ENCODE peak calls at places on chromosome 3, in ten cellular contexts. Q is CD8-positive, alpha-beta memory T cell; S is heart right ventricle; L is Karpas-422; D is keratinocyte; X is AG04450; O is H9; P is left ventricle myocardium inferior; J is cardiac muscle cell; Y is tibial nerve. T is an unnamed sample.

GRCh38 chr3:52086939-52087675 is 30.7 kb upstream of the DUSP7 start:
- DNase-seq in O (no peak), Y (no peak), J (no peak), D (no peak), X (no peak), S (peak; percentile 46), P (no peak), L (no peak), Q (no peak), T (no peak)

GRCh38 chr3:11613851-11614491 is 29.7 kb downstream of the VGLL4 start:
- DNase-seq in D (no peak), L (no peak), O (no peak), Y (no peak), P (no peak), S (no peak), Q (no peak), X (no peak), J (no peak), T (no peak)

GRCh38 chr3:177569193-177569592 is 371.9 kb upstream of the TBL1XR1 start:
- DNase-seq in Q (no peak), L (no peak), D (no peak), O (no peak), J (no peak), P (no peak), Y (no peak), X (no peak), S (no peak), T (no peak)

GRCh38 chr3:169112153-169112892 is 551.2 kb downstream of the MECOM start:
- DNase-seq in X (peak; percentile 69), Q (no peak), L (no peak), Y (no peak), S (no peak), J (peak; percentile 20), P (no peak), O (no peak), D (peak; percentile 35), T (no peak)

GRCh38 chr3:52237006-52237658 is 1.8 kb downstream of the TWF2 start:
- DNase-seq in S (no peak), D (no peak), O (no peak), L (no peak), Q (no peak), P (no peak), Y (no peak), J (no peak), X (no peak), T (no peak)

GRCh38 chr3:154100556-154100955 is 20.6 kb upstream of the ARHGEF26 start:
- DNase-seq in L (no peak), Y (no peak), Q (no peak), D (no peak), P (no peak), X (no peak), J (no peak), O (no peak), S (no peak), T (no peak)

GRCh38 chr3:132161608-132162007 is 126.8 kb upstream of the CPNE4 start:
- DNase-seq in X (no peak), S (no peak), P (no peak), J (no peak), O (peak; percentile 65), Y (no peak), D (no peak), L (peak; percentile 52), Q (no peak), T (no peak)

GRCh38 chr3:102094523-102094922 is 245.2 kb downstream of the NFKBIZ start:
- DNase-seq in X (no peak), S (no peak), P (no peak), D (no peak), J (no peak), Q (no peak), L (no peak), O (no peak), Y (no peak), T (no peak)

GRCh38 chr3:23785882-23786281 is 19.9 kb upstream of the UBE2E1 start:
- DNase-seq in O (no peak), Q (no peak), D (no peak), P (no peak), L (no peak), Y (no peak), X (no peak), J (no peak), S (no peak), T (no peak)

GRCh38 chr3:161630791-161631190 is 134.2 kb downstream of the OTOL1 start:
- DNase-seq in L (no peak), P (no peak), X (no peak), O (no peak), D (no peak), Q (no peak), Y (no peak), J (peak; percentile 57), S (no peak), T (no peak)

GRCh38 chr3:73498764-73499622 is 125.7 kb downstream of the PDZRN3 start:
- DNase-seq in O (no peak), J (no peak), Q (no peak), P (peak; percentile 26), D (no peak), L (no peak), S (no peak), Y (no peak), X (no peak), T (no peak)

GRCh38 chr3:74532446-74532845 is 82.0 kb downstream of the CNTN3 start:
- DNase-seq in O (no peak), Q (no peak), S (no peak), Y (no peak), L (no peak), J (no peak), X (peak; percentile 30), P (no peak), D (no peak), T (no peak)

GRCh38 chr3:100045696-100046095 is 68.6 kb downstream of the FILIP1L start:
- DNase-seq in P (peak; percentile 76), L (no peak), J (no peak), X (peak; percentile 98), O (no peak), S (peak; percentile 86), Q (no peak), D (no peak), Y (peak; percentile 47), T (no peak)

GRCh38 chr3:1068985-1069384 is 23.8 kb upstream of the CNTN6 start:
- DNase-seq in Q (no peak), P (no peak), Y (no peak), X (no peak), O (no peak), J (no peak), D (no peak), L (no peak), S (no peak), T (no peak)

GRCh38 chr3:120681018-120681417 is 1.0 kb downstream of the HGD start:
- DNase-seq in Y (no peak), P (no peak), Q (no peak), L (no peak), O (no peak), D (no peak), X (no peak), S (no peak), J (no peak), T (no peak)

GRCh38 chr3:138944136-138944658 is 2.7 kb downstream of the FOXL2 start:
- DNase-seq in J (no peak), S (no peak), O (peak; percentile 62), L (no peak), D (no peak), P (no peak), X (no peak), Y (no peak), Q (no peak), T (no peak)

GRCh38 chr3:193744822-193745684 is 152.0 kb downstream of the OPA1 start:
- DNase-seq in D (no peak), Y (no peak), L (no peak), P (no peak), O (no peak), J (peak; percentile 30), S (no peak), Q (no peak), X (no peak), T (no peak)

GRCh38 chr3:36941658-36942057 is 3.2 kb downstream of the TRANK1 start:
- DNase-seq in Y (no peak), Q (no peak), O (no peak), D (no peak), S (no peak), L (no peak), X (no peak), J (peak; percentile 48), P (no peak), T (no peak)

GRCh38 chr3:78050276-78051080 is 1010.6 kb downstream of the ROBO2 start:
- DNase-seq in L (no peak), O (no peak), Y (no peak), D (no peak), J (no peak), X (no peak), Q (no peak), P (no peak), S (no peak), T (no peak)

GRCh38 chr3:31652296-31652695 is 119.6 kb downstream of the STT3B start:
- DNase-seq in X (no peak), J (no peak), O (no peak), P (no peak), D (no peak), Y (no peak), Q (no peak), S (no peak), L (no peak), T (no peak)
- H3K9me3 ChIP-seq in X (peaks cover 30% of the 10 kb centered on the region), J (no peaks in the 10 kb centered on the region), O (peaks cover 6% of the 10 kb centered on the region), P (peaks cover 84% of the 10 kb centered on the region), D (no peaks in the 10 kb centered on the region), Y (no peaks in the 10 kb centered on the region), Q (peaks cover 54% of the 10 kb centered on the region), S (peaks cover 53% of the 10 kb centered on the region), L (peaks cover 18% of the 10 kb centered on the region), T (peaks cover 30% of the 10 kb centered on the region)

GRCh38 chr3:16427309-16427965 is 86.1 kb downstream of the RFTN1 start:
- DNase-seq in Y (no peak), O (no peak), P (no peak), S (peak; percentile 55), J (peak; percentile 14), D (no peak), Q (no peak), X (peak; percentile 89), L (no peak), T (no peak)
- H3K9me3 ChIP-seq in Y (no peaks in the 10 kb centered on the region), O (no peaks in the 10 kb centered on the region), P (no peaks in the 10 kb centered on the region), S (no peaks in the 10 kb centered on the region), J (no peaks in the 10 kb centered on the region), D (no peaks in the 10 kb centered on the region), Q (no peaks in the 10 kb centered on the region), X (no peaks in the 10 kb centered on the region), L (no peaks in the 10 kb centered on the region), T (no peaks in the 10 kb centered on the region)

GRCh38 chr3:16477054-16477453 is 36.4 kb downstream of the RFTN1 start:
- DNase-seq in J (no peak), L (no peak), O (no peak), D (no peak), P (no peak), Y (no peak), S (no peak), Q (no peak), X (no peak), T (no peak)
- H3K9me3 ChIP-seq in J (no peaks in the 10 kb centered on the region), L (no peaks in the 10 kb centered on the region), O (no peaks in the 10 kb centered on the region), D (no peaks in the 10 kb centered on the region), P (no peaks in the 10 kb centered on the region), Y (no peaks in the 10 kb centered on the region), S (no peaks in the 10 kb centered on the region), Q (no peaks in the 10 kb centered on the region), X (no peaks in the 10 kb centered on the region), T (no peaks in the 10 kb centered on the region)

DNA sequence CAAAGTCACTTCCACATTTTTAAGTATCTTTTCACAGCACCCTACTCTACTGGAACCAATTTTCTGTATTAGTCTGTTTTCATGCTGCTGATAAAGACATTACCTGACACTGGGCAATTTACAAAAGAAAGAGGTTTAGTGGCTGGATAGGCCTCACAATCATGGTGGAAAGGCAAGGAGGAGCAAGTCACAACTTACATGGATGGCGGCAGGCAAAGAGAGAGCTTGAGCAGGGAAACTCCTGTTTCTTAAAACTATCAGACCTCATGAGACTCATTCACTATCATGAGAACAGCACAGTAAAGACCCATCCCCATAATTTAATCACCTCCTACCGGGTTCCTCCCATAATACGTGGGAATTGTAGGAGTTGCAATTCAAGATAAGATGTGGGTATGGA is 18.7 kb downstream of the MCCC1 start:
- DNase-seq in P (no peak), X (no peak), Q (no peak), O (no peak), Y (no peak), S (no peak), J (no peak), L (no peak), D (no peak), T (no peak)
- H3K9me3 ChIP-seq in P (no peaks in the 10 kb centered on the region), X (peaks cover 11% of the 10 kb centered on the region), Q (no peaks in the 10 kb centered on the region), O (peaks cover 8% of the 10 kb centered on the region), Y (no peaks in the 10 kb centered on the region), S (no peaks in the 10 kb centered on the region), J (no peaks in the 10 kb centered on the region), L (peaks cover 7% of the 10 kb centered on the region), D (no peaks in the 10 kb centered on the region), T (no peaks in the 10 kb centered on the region)